ENCODE peak calls at places on chromosomes 13 and 19, in five cellular contexts. N is RWPE2, B is aorta, V is tibial nerve, Q is cardiac muscle cell. A is an unnamed sample. For H3K4me1 and H3K36me3, the result is how much of the 10 kb centered on the place peaks cover.

GRCh38 chr13:23427342-23428182 is 5.9 kb downstream of the SACS start:
- DNase-seq in N (no peak), Q (peak), V (no peak), B (peak), A (no peak)

GRCh38 chr13:24616514-24616913 is 63.7 kb upstream of the ATP12A start:
- DNase-seq in B (no peak), Q (no peak), N (no peak), V (no peak), A (no peak)

GRCh38 chr19:4557186-4557970 is 2.1 kb downstream of the SEMA6B start:
- DNase-seq in Q (no peak), B (no peak), N (peak), V (no peak), A (peak)

GRCh38 chr13:103187621-103188020 is 121.4 kb upstream of the SLC10A2 start:
- DNase-seq in N (no peak), V (no peak), B (no peak), Q (peak), A (no peak)

GRCh38 chr13:69291292-69291906 is 816.2 kb upstream of the ATXN8OS start:
- DNase-seq in Q (no peak), V (no peak), N (no peak), B (no peak), A (no peak)

GRCh38 chr19:44202470-44202869 is 9.9 kb upstream of the ZNF227 start:
- DNase-seq in V (no peak), B (no peak), N (no peak), Q (peak), A (no peak)

GRCh38 chr19:44748426-44749254 is at the start of gene BCL3:
- DNase-seq in N (peak), V (no peak), B (peak), Q (peak), A (peak)

GRCh38 chr19:42066075-42066754 is 3.8 kb downstream of the GRIK5 start:
- DNase-seq in N (no peak), Q (peak), V (no peak), B (no peak), A (peak)

GRCh38 chr13:98507060-98507797 is 69.7 kb downstream of the STK24 start:
- DNase-seq in V (no peak), N (no peak), Q (peak), B (peak), A (peak)

GRCh38 chr19:54523403-54523802 is 20.8 kb downstream of the LAIR2 start:
- DNase-seq in B (no peak), V (no peak), Q (peak), N (no peak), A (no peak)

GRCh38 chr19:38554676-38555141 is 63.0 kb downstream of the MAP4K1 start:
- DNase-seq in Q (no peak), V (no peak), N (no peak), B (no peak), A (no peak)

GRCh38 chr19:38892841-38893240 is 6.6 kb downstream of the SIRT2 start:
- DNase-seq in V (no peak), N (no peak), B (no peak), Q (no peak), A (no peak)

GRCh38 chr19:34976611-34977010 is 12.6 kb upstream of the ZNF792 start:
- DNase-seq in N (no peak), V (no peak), Q (no peak), B (no peak), A (no peak)

GRCh38 chr13:112073245-112074138 is 6.5 kb downstream of the SOX1 start:
- DNase-seq in B (no peak), Q (no peak), V (no peak), N (no peak), A (peak)

GRCh38 chr13:92317066-92317465 is 909.5 kb upstream of the GPC6 start:
- DNase-seq in V (no peak), B (no peak), N (no peak), Q (peak), A (no peak)

GRCh38 chr13:109764474-109765292 is 21.7 kb downstream of the IRS2 start:
- DNase-seq in Q (no peak), B (no peak), V (no peak), N (no peak), A (no peak)

GRCh38 chr13:61954092-61954491 is 538.4 kb upstream of the PCDH20 start:
- DNase-seq in B (no peak), V (no peak), N (no peak), Q (peak), A (no peak)

GRCh38 chr19:33408116-33408515 is 34.6 kb downstream of the CEBPG start:
- DNase-seq in N (no peak), B (peak), Q (no peak), V (no peak), A (no peak)

GRCh38 chr19:8209111-8209964 is at the start of gene CERS4:
- DNase-seq in V (peak), Q (peak), N (no peak), B (peak), A (peak)

GRCh38 chr19:8208710-8209110 is 460 bp upstream of the CERS4 start:
- DNase-seq in N (no peak), V (peak), Q (no peak), B (no peak), A (no peak)

GRCh38 chr19:8208119-8208709 is 956 bp upstream of the CERS4 start:
- DNase-seq in N (no peak), B (no peak), Q (peak), V (no peak), A (no peak)

GRCh38 chr19:8210660-8211101 is 1.5 kb downstream of the CERS4 start:
- DNase-seq in N (no peak), B (no peak), Q (no peak), V (no peak), A (no peak)

GRCh38 chr19:8209965-8210659 is 942 bp downstream of the CERS4 start:
- DNase-seq in B (no peak), N (no peak), V (no peak), Q (no peak), A (no peak)
- H3K4me3 ChIP-seq in B (peak), N (peak), V (peak), Q (peak), A (peak)

DNA sequence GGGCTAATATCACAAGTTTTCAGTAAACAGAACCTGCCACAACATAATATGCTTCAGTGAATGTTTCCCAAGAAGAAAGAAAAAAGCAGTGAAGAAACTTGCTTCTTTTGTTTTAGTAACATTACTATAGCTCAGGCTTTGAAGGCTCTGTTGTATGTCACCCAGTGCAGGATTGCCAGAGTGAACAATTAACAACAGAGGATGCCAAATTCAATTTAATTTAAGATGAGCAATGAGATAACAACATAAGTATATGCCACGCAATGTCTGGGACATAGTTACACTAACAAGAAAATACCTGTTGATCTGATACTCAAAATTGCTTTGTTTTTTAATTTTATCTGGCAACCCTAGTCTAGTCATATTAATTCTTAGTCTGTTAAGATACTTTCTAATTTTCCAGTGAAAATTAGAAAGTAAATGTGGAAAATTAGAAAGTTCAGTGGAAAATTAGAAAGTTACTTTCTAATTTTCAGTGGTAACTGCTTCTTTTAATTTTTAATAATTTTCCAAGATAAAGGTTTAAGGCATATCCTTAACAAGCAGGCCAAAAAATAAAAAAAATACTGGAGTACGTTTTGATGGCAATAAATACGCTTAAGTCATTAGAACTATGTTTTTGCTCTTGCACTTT is 336.3 kb downstream of the SLITRK6 start:
- DNase-seq in B (no peak), Q (no peak), N (no peak), V (no peak), A (no peak)
- H3K4me1 ChIP-seq in B (under half), Q (under half), N (under half), V (under half), A (under half)

GRCh38 chr13:114321256-114321655 is 7.0 kb downstream of the CHAMP1 start:
- DNase-seq in B (no peak), V (no peak), N (no peak), Q (no peak), A (no peak)

GRCh38 chr13:114323349-114323748 is 9.0 kb downstream of the CHAMP1 start:
- DNase-seq in B (no peak), Q (no peak), N (no peak), V (no peak), A (no peak)

GRCh38 chr13:114325729-114326128 is 11.4 kb downstream of the CHAMP1 start:
- DNase-seq in B (no peak), V (no peak), N (no peak), Q (peak), A (no peak)

GRCh38 chr13:114328034-114328433 is 13.7 kb downstream of the CHAMP1 start:
- DNase-seq in B (no peak), N (no peak), Q (no peak), V (no peak), A (no peak)

GRCh38 chr13:114324334-114324733 is 10.0 kb downstream of the CHAMP1 start:
- DNase-seq in B (no peak), N (no peak), Q (no peak), V (no peak), A (no peak)
- H3K36me3 ChIP-seq in B (under half), N (half or more), Q (under half), V (under half), A (half or more)

GRCh38 chr13:49124693-49125304 is 95.3 kb upstream of the MLNR start:
- DNase-seq in N (no peak), V (no peak), Q (no peak), B (no peak), A (no peak)
- H3K4me3 ChIP-seq in N (no peak), V (no peak), Q (no peak), B (no peak), A (no peak)

GRCh38 chr13:26957163-26957562 is 196.6 kb upstream of the GPR12 start:
- DNase-seq in V (no peak), Q (no peak), B (no peak), N (no peak), A (no peak)
- H3K4me1 ChIP-seq in V (under half), Q (under half), B (under half), N (under half), A (under half)

DNA sequence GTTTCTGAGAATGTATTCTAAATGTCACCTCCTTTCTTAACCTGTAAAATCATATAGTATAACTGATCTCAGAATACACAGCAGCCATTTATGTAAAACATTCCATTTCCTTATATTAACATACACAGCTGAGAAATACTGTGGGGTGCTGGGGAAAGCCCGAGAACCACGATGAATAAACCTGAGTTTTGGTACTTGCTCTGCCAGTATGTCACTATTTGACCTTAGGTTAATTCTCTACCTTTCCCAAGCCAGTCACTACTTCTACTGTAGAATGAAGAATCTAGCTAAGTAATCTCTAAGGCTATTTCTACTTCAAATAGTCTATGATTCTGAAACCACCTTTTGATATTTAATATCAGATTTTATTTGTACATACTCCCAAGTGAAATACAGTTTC is 173.7 kb downstream of the TBC1D4 start:
- DNase-seq in N (no peak), Q (no peak), B (no peak), V (no peak), A (no peak)
- H3K36me3 ChIP-seq in N (under half), Q (under half), B (under half), V (under half), A (under half)

DNA sequence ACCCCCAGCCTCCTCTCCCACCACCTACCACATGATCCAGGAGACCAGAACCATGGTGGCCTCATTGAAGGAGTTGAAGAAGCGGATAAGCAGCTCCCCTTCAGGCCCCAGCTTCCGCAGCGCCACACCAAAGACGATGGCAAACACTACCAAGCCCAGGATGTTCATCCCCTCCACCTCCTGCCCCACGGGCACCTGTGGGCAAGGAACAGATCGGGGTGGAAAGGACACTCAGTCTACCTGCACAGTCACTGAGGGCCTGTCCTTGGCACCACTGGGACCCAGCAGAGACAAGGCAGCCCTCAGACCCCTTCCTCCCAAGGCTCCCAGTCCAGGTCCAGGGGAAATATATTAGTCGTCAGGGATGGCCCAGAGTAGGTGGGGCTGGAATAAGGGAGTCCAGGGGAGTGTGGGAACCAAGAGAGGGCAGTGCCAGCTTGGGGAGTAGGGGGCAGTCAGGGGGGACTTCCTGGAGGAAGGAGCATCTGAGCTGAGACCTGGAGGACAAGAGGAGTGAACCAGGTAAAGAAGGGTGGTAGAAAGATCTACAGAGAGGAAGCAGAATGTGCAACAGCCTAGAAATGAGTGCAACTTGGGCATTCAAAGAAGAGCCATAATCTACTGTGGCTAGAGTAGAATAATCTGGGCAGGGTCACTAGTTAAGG is 5.9 kb downstream of the SLC1A5 start:
- DNase-seq in V (no peak), B (no peak), N (no peak), Q (no peak), A (no peak)
- H3K4me3 ChIP-seq in V (no peak), B (no peak), N (no peak), Q (no peak), A (no peak)

GRCh38 chr13:50521750-50522149 is 321.7 kb downstream of the DLEU7 start:
- DNase-seq in V (no peak), Q (peak), B (no peak), N (no peak), A (no peak)
- H3K4me1 ChIP-seq in V (half or more), Q (under half), B (under half), N (under half), A (under half)

GRCh38 chr19:1254081-1254527 is 5.7 kb downstream of the MIDN start:
- DNase-seq in V (no peak), Q (no peak), N (no peak), B (peak), A (no peak)

GRCh38 chr19:1254530-1255185 is 6.3 kb downstream of the MIDN start:
- DNase-seq in B (no peak), N (no peak), Q (no peak), V (no peak), A (no peak)

GRCh38 chr19:1252221-1252817 is 3.9 kb downstream of the MIDN start:
- DNase-seq in N (peak), V (peak), Q (peak), B (peak), A (no peak)

GRCh38 chr19:1252818-1253513 is 4.6 kb downstream of the MIDN start:
- DNase-seq in B (peak), V (peak), Q (peak), N (peak), A (no peak)

DNA sequence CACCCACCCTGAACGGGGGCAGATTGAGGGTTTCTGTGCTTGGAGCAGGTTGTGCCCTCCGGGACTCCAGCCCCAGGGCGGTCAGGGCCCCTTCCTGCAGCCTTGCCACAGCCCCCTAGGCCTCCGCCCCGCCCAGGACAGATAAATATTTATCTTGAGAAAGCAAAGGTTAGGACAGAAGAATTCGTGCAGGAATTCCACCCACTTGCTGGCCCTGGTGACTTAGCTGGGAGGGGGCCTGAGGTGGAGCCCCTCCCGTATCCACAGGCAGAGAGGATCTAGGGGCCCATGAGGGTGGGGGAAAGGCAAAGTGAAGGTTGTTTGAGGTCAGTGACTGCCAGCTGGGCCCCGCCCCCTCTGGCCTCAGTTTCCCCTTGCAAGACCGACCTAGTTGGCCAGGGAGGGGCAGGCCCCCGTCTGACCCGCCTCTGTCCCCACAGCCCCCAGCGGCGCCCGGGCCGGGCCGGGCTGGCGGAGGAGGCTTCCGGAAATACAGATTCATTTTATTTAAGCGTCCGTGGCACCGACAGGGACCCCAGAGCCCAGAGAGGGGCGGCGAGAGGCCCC is 5.2 kb downstream of the MIDN start:
- DNase-seq in V (no peak), N (no peak), Q (no peak), B (no peak), A (no peak)
- H3K36me3 ChIP-seq in V (under half), N (half or more), Q (under half), B (under half), A (half or more)

GRCh38 chr19:12346896-12347295 is 13.5 kb upstream of the ZNF563 start:
- DNase-seq in B (no peak), N (no peak), V (no peak), Q (no peak), A (no peak)
- H3K4me3 ChIP-seq in B (no peak), N (no peak), V (no peak), Q (no peak), A (no peak)

A was measured in HAP-1.